ENCODE peak calls at places on chromosomes 4 and X, in ten cellular contexts. G, U, K, P, E, Q, T, M, L and Z are unnamed samples.

GRCh38 chr4:16767251-16767650 is 131.2 kb downstream of the LDB2 start:
- DNase-seq in G (no peak), U (no peak), K (no peak), P (no peak), E (no peak), Q (no peak), T (no peak), M (no peak), L (no peak), Z (no peak)

GRCh38 chr4:146278986-146279385 is 64.6 kb downstream of the REELD1 start:
- DNase-seq in G (no peak), U (no peak), K (no peak), P (no peak), E (no peak), Q (no peak), T (no peak), M (no peak), L (no peak), Z (no peak)

GRCh38 chr4:3291969-3292570 is 751 bp upstream of the RGS12 start:
- DNase-seq in G (peak), U (peak), K (no peak), P (peak), E (peak), Q (peak), T (peak), M (peak), L (peak), Z (peak)

GRCh38 chr4:3253808-3254207 is 4.8 kb downstream of the MSANTD1 start:
- DNase-seq in G (no peak), U (peak), K (no peak), P (no peak), E (no peak), Q (no peak), T (no peak), M (peak), L (no peak), Z (no peak)

GRCh38 chrX:50838820-50839600 is 25.0 kb upstream of the SHROOM4 start:
- DNase-seq in G (no peak), U (no peak), K (no peak), P (no peak), E (no peak), Q (no peak), T (no peak), M (no peak), L (no peak), Z (no peak)

GRCh38 chrX:46040001-46040400 is 505.2 kb downstream of the ZNF674 start:
- DNase-seq in G (no peak), U (no peak), K (no peak), P (no peak), E (no peak), Q (no peak), T (no peak), M (no peak), L (no peak), Z (no peak)

GRCh38 chr4:153616005-153616555 is 68.0 kb upstream of the TLR2 start:
- DNase-seq in G (no peak), U (no peak), K (no peak), P (no peak), E (no peak), Q (no peak), T (no peak), M (no peak), L (no peak), Z (no peak)

GRCh38 chr4:129223955-129224354 is 128.0 kb downstream of the C4orf33 start:
- DNase-seq in G (no peak), U (no peak), K (no peak), P (no peak), E (no peak), Q (no peak), T (no peak), M (no peak), L (no peak), Z (no peak)

GRCh38 chr4:21830272-21830671 is 118.3 kb downstream of the KCNIP4 start:
- DNase-seq in G (no peak), U (no peak), K (no peak), P (no peak), E (no peak), Q (no peak), T (no peak), M (no peak), L (no peak), Z (no peak)

GRCh38 chr4:699816-700580 is 5.6 kb upstream of the PCGF3 start:
- DNase-seq in G (no peak), U (no peak), K (no peak), P (no peak), E (no peak), Q (no peak), T (no peak), M (no peak), L (no peak), Z (no peak)

GRCh38 chrX:55981603-55982002 is 250.6 kb upstream of the KLF8 start:
- DNase-seq in G (no peak), U (no peak), K (no peak), P (no peak), E (no peak), Q (no peak), T (no peak), M (no peak), L (no peak), Z (no peak)
- TF ChIP-seq POLR2A in G (no peak), U (no peak), K (no peak), P (no peak), E (no peak), Q (no peak), T (no peak), M (no peak), L (no peak), Z (no peak)

DNA sequence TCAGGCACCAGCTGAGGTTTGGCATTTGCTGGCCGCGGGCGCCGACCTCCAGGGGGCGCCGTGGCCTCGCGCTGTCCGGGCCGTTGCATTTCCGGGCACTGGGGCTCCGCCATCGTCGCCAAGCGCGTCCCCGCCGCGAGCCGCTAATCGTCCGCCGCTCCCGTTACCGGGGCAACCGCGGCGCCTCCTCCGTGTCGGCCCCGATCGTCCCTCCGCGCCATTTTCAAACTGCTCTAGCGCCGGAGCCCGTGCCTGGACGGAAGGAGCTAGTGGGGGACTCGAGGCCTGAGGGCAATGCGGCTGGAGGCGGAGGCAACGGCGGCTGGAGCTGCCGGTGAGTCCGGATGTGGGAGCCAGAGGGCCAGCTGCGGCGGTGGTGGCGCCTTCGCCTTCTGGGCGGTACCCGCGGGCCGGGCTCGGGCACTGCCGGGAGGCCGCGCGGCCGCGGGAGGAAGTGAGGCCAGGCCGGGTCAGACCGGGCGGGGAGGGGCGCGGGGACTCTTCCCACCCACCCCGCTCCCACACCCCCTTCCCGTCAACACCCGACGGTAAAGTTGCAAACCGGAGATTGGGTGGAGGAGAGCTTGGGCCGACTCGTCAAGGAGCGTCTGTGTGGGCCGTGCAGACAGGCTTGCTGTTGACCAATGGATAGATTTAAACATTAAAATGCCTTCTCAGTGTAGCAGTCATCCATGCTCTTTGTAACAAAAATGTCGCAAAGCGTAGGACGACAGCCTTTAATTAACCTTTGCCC is at the start of gene CEP135:
- DNase-seq in G (peak), U (peak), K (peak), P (peak), E (peak), Q (peak), T (peak), M (peak), L (peak), Z (peak)
- TF ChIP-seq POLR2A in G (no peak), U (no peak), K (peak), P (peak), E (peak), Q (no peak), T (peak), M (peak), L (no peak), Z (peak)

GRCh38 chrX:47193475-47194241 is at the start of gene UBA1:
- DNase-seq in G (peak), U (peak), K (peak), P (peak), E (peak), Q (peak), T (peak), M (peak), L (peak), Z (peak)
- TF ChIP-seq POLR2A in G (no peak), U (no peak), K (peak), P (peak), E (peak), Q (peak), T (peak), M (peak), L (peak), Z (peak)

GRCh38 chr4:119300072-119300387 is 21.9 kb downstream of the FABP2 start:
- DNase-seq in G (peak), U (no peak), K (peak), P (no peak), E (no peak), Q (peak), T (peak), M (peak), L (peak), Z (no peak)

GRCh38 chr4:119302073-119302832 is 19.7 kb downstream of the FABP2 start:
- DNase-seq in G (no peak), U (no peak), K (no peak), P (no peak), E (no peak), Q (no peak), T (no peak), M (no peak), L (no peak), Z (no peak)

GRCh38 chr4:119299221-119300071 is 22.5 kb downstream of the FABP2 start:
- DNase-seq in G (no peak), U (no peak), K (peak), P (peak), E (peak), Q (no peak), T (no peak), M (no peak), L (no peak), Z (no peak)

GRCh38 chr4:119297795-119298194 is 24.1 kb downstream of the FABP2 start:
- DNase-seq in G (no peak), U (no peak), K (no peak), P (no peak), E (no peak), Q (no peak), T (no peak), M (no peak), L (no peak), Z (no peak)

DNA sequence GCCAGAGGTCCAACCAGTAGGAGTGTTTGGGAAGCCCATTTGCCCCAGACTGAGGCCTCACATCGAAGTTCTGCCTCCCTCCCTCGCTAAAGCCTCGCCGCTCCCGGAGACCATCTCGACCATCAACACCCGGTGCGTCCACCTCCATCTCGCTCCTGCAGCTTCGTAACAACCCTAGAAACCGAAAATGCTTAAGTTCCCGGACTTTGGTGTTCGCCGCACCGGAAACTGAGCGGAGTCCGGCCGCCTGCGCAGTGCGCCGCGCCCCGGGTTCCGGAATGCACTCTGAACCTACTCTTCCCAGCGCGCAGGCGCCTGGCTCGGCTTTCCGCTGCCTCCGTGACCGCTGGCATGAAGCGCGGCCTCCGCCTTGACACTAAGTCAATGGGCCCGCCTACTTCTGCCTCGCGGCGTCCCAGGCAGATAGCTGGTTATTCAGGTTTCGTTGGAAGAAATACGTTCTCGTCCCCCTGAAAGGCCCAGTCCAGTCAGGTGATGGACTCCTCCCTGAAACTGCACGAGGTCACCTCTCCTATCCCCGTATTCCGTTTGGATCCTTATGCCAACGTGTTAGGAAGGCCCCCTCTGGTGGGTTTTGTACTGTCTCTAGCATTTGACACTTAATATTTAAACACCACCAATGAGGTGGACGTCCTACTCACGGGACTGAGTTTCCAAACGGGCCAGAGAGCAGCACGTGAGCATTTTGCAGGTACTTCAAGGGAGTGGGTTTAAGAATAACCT is 21.4 kb downstream of the FABP2 start:
- DNase-seq in G (peak), U (peak), K (peak), P (peak), E (peak), Q (peak), T (peak), M (peak), L (peak), Z (peak)
- TF ChIP-seq POLR2A in G (no peak), U (peak), K (peak), P (peak), E (peak), Q (peak), T (peak), M (peak), L (peak), Z (peak)

GRCh38 chr4:10116625-10117423 is at the start of gene WDR1:
- DNase-seq in G (peak), U (peak), K (peak), P (peak), E (peak), Q (peak), T (peak), M (peak), L (peak), Z (peak)
- TF ChIP-seq POLR2A in G (no peak), U (no peak), K (peak), P (peak), E (peak), Q (peak), T (peak), M (peak), L (peak), Z (peak)